ENCODE peak calls at places on chromosomes 13 and 19, in nine cellular contexts. C is stimulated activated CD4-positive, alpha-beta T cell treated with anti-CD3 and anti-CD28 coated beads, Interleukin-1b, Interleukin-23, amount 100 ng/mL, for 24 hours; S is GM12891; L is activated gamma-delta T cell treated with anti-CD3 and anti-CD28 coated beads, Interleukin-2, amount 50 U/mL, for 16 hours; A is fibroblast of the aortic adventitia; M is A549; R is foreskin melanocyte; G is nephron progenitor cell; H is T1000. N is an unnamed sample.

GRCh38 chr19:11541238-11541637 is 2.6 kb downstream of the CNN1 start:
- DNase-seq in C (no peak), S (no peak), L (no peak), A (no peak), M (no peak), R (no peak), G (no peak), H (no peak), N (no peak)

GRCh38 chr13:29595380-29596063 is at the start of gene SLC7A1:
- DNase-seq in C (peak; percentile 72), S (peak; percentile 97), L (peak; percentile 78), A (peak; percentile 64), M (peak; percentile 66), R (peak; percentile 61), G (peak; percentile 86), H (peak; percentile 64), N (peak; percentile 83)

GRCh38 chr13:72585254-72585653 is 142.2 kb downstream of the MZT1 start:
- DNase-seq in C (no peak), S (no peak), L (no peak), A (no peak), M (no peak), R (no peak), G (no peak), H (no peak), N (peak; percentile 4)

GRCh38 chr19:38719761-38720558 is 24.3 kb downstream of the CAPN12 start:
- DNase-seq in C (no peak), S (no peak), L (no peak), A (no peak), M (no peak), R (no peak), G (no peak), H (no peak), N (no peak)

GRCh38 chr19:40143612-40144011 is 47.6 kb upstream of the MAP3K10 start:
- DNase-seq in C (no peak), S (no peak), L (peak; percentile 13), A (peak; percentile 40), M (no peak), R (no peak), G (no peak), H (no peak), N (no peak)

GRCh38 chr13:50319603-50320296 is 304.5 kb downstream of the KCNRG start:
- DNase-seq in C (no peak), S (no peak), L (no peak), A (peak; percentile 64), M (no peak), R (no peak), G (no peak), H (no peak), N (peak; percentile 67)

GRCh38 chr13:26623125-26623524 is 65.6 kb downstream of the WASF3 start:
- DNase-seq in C (no peak), S (no peak), L (no peak), A (no peak), M (no peak), R (no peak), G (no peak), H (peak; percentile 21), N (peak; percentile 64)

GRCh38 chr13:48782429-48782840 is 128.7 kb downstream of the CYSLTR2 start:
- DNase-seq in C (no peak), S (no peak), L (no peak), A (no peak), M (no peak), R (no peak), G (no peak), H (no peak), N (peak; percentile 60)

GRCh38 chr19:48271531-48272151 is 1.8 kb downstream of the ZNF114 start:
- DNase-seq in C (no peak), S (peak; percentile 57), L (no peak), A (peak; percentile 50), M (peak; percentile 75), R (peak; percentile 58), G (peak; percentile 68), H (no peak), N (peak; percentile 45)

GRCh38 chr13:113053376-113053775 is 52.2 kb upstream of the F7 start:
- DNase-seq in C (no peak), S (no peak), L (no peak), A (no peak), M (no peak), R (no peak), G (no peak), H (no peak), N (no peak)

GRCh38 chr13:65260938-65261880 is 1968.9 kb downstream of the PCDH9 start:
- DNase-seq in C (no peak), S (no peak), L (no peak), A (peak; percentile 5), M (no peak), R (peak; percentile 3), G (no peak), H (no peak), N (peak; percentile 36)

GRCh38 chr19:1978346-1978894 is 37.1 kb downstream of the BTBD2 start:
- DNase-seq in C (no peak), S (no peak), L (no peak), A (no peak), M (no peak), R (no peak), G (no peak), H (no peak), N (no peak)

GRCh38 chr13:111597041-111598017 is 276.9 kb downstream of the TEX29 start:
- DNase-seq in C (no peak), S (no peak), L (no peak), A (no peak), M (no peak), R (no peak), G (no peak), H (no peak), N (no peak)

GRCh38 chr13:99981115-99982020 is at the start of gene ZIC2:
- DNase-seq in C (no peak), S (no peak), L (no peak), A (no peak), M (no peak), R (no peak), G (peak; percentile 73), H (peak; percentile 49), N (peak; percentile 94)

GRCh38 chr19:14145381-14145780 is 9.0 kb upstream of the ASF1B start:
- DNase-seq in C (no peak), S (no peak), L (no peak), A (no peak), M (no peak), R (no peak), G (no peak), H (no peak), N (no peak)

GRCh38 chr19:49631279-49631588 is 8.7 kb downstream of the RRAS start:
- DNase-seq in C (no peak), S (no peak), L (no peak), A (no peak), M (no peak), R (no peak), G (no peak), H (no peak), N (no peak)

GRCh38 chr13:38090913-38091312 is 221.3 kb upstream of the TRPC4 start:
- DNase-seq in C (no peak), S (no peak), L (no peak), A (no peak), M (no peak), R (no peak), G (no peak), H (no peak), N (no peak)

GRCh38 chr13:80340643-80341097 is 256 bp downstream of the SPRY2 start:
- DNase-seq in C (no peak), S (no peak), L (no peak), A (peak; percentile 73), M (no peak), R (no peak), G (no peak), H (no peak), N (peak; percentile 79)

GRCh38 chr19:8352134-8352827 is 9.2 kb upstream of the KANK3 start:
- DNase-seq in C (no peak), S (no peak), L (no peak), A (peak; percentile 22), M (no peak), R (no peak), G (no peak), H (no peak), N (peak; percentile 56)

GRCh38 chr19:7989071-7989575 is 16.3 kb downstream of the ELAVL1 start:
- DNase-seq in C (no peak), S (no peak), L (no peak), A (peak; percentile 46), M (no peak), R (no peak), G (no peak), H (no peak), N (peak; percentile 33)

GRCh38 chr19:35048911-35049411 is 7.4 kb downstream of the HPN start:
- DNase-seq in C (no peak), S (no peak), L (no peak), A (no peak), M (no peak), R (no peak), G (no peak), H (no peak), N (no peak)

GRCh38 chr19:18321729-18322091 is 1.2 kb downstream of the LSM4 start:
- DNase-seq in C (no peak), S (no peak), L (no peak), A (peak; percentile 25), M (no peak), R (no peak), G (no peak), H (no peak), N (peak; percentile 35)

GRCh38 chr19:1067341-1068103 is 555 bp downstream of the ARHGAP45 start:
- DNase-seq in C (no peak), S (no peak), L (peak; percentile 65), A (no peak), M (no peak), R (no peak), G (no peak), H (no peak), N (no peak)